ENCODE peak calls at places on chromosomes 13 and 19, in nine cellular contexts. One of them, this sample, is unnamed.

GRCh38 chr19:18833141-18833476 is 1.4 kb downstream of the UPF1 start:
- DNase-seq in GM20000: no peak
- DNase-seq in NCI-H460: no peak
- DNase-seq in EL: no peak
- DNase-seq in choroid plexus epithelial cell: no peak
- DNase-seq in stimulated activated CD8-positive, alpha-beta memory T cell treated with anti-CD3 and anti-CD28 coated beads, Interleukin-4, amount 100 ng/mL, for 24 hours: no peak
- DNase-seq in HTR-8/SVneo: no peak
- DNase-seq in activated B cell treated with CpG ODN at 0.5 μM for 24 hours: no peak
- DNase-seq in skeletal muscle cell: no peak
- DNase-seq in this sample: no peak

GRCh38 chr19:34120846-34121639 is 51.3 kb upstream of the LSM14A start:
- DNase-seq in EL: peak; percentile 58
- DNase-seq in GM20000: peak; percentile 72
- DNase-seq in stimulated activated CD8-positive, alpha-beta memory T cell treated with anti-CD3 and anti-CD28 coated beads, Interleukin-4, amount 100 ng/mL, for 24 hours: peak; percentile 31
- DNase-seq in activated B cell treated with CpG ODN at 0.5 μM for 24 hours: no peak
- DNase-seq in choroid plexus epithelial cell: peak; percentile 79
- DNase-seq in HTR-8/SVneo: peak; percentile 52
- DNase-seq in skeletal muscle cell: peak; percentile 6
- DNase-seq in NCI-H460: peak; percentile 15
- DNase-seq in this sample: no peak

GRCh38 chr19:52936151-52936957 is 13.1 kb upstream of the ZNF888 start:
- DNase-seq in stimulated activated CD8-positive, alpha-beta memory T cell treated with anti-CD3 and anti-CD28 coated beads, Interleukin-4, amount 100 ng/mL, for 24 hours: no peak
- DNase-seq in HTR-8/SVneo: no peak
- DNase-seq in NCI-H460: no peak
- DNase-seq in choroid plexus epithelial cell: no peak
- DNase-seq in skeletal muscle cell: no peak
- DNase-seq in EL: no peak
- DNase-seq in GM20000: peak; percentile 14
- DNase-seq in activated B cell treated with CpG ODN at 0.5 μM for 24 hours: no peak
- DNase-seq in this sample: no peak

GRCh38 chr19:4556574-4557185 is 2.8 kb downstream of the SEMA6B start:
- DNase-seq in skeletal muscle cell: no peak
- DNase-seq in NCI-H460: peak; percentile 38
- DNase-seq in EL: peak; percentile 53
- DNase-seq in choroid plexus epithelial cell: no peak
- DNase-seq in GM20000: no peak
- DNase-seq in HTR-8/SVneo: no peak
- DNase-seq in stimulated activated CD8-positive, alpha-beta memory T cell treated with anti-CD3 and anti-CD28 coated beads, Interleukin-4, amount 100 ng/mL, for 24 hours: no peak
- DNase-seq in activated B cell treated with CpG ODN at 0.5 μM for 24 hours: no peak
- DNase-seq in this sample: peak; percentile 38

GRCh38 chr19:33953023-33953422 is 156.4 kb downstream of the KCTD15 start:
- DNase-seq in EL: no peak
- DNase-seq in activated B cell treated with CpG ODN at 0.5 μM for 24 hours: no peak
- DNase-seq in GM20000: no peak
- DNase-seq in stimulated activated CD8-positive, alpha-beta memory T cell treated with anti-CD3 and anti-CD28 coated beads, Interleukin-4, amount 100 ng/mL, for 24 hours: no peak
- DNase-seq in NCI-H460: no peak
- DNase-seq in HTR-8/SVneo: no peak
- DNase-seq in choroid plexus epithelial cell: peak; percentile 35
- DNase-seq in skeletal muscle cell: no peak
- DNase-seq in this sample: no peak

GRCh38 chr13:102240110-102240509 is 161.7 kb downstream of the FGF14 start:
- DNase-seq in NCI-H460: no peak
- DNase-seq in choroid plexus epithelial cell: no peak
- DNase-seq in EL: no peak
- DNase-seq in activated B cell treated with CpG ODN at 0.5 μM for 24 hours: no peak
- DNase-seq in stimulated activated CD8-positive, alpha-beta memory T cell treated with anti-CD3 and anti-CD28 coated beads, Interleukin-4, amount 100 ng/mL, for 24 hours: no peak
- DNase-seq in HTR-8/SVneo: no peak
- DNase-seq in GM20000: no peak
- DNase-seq in skeletal muscle cell: no peak
- DNase-seq in this sample: no peak

GRCh38 chr19:56087647-56088346 is 33.3 kb downstream of the ZNF787 start:
- DNase-seq in NCI-H460: no peak
- DNase-seq in stimulated activated CD8-positive, alpha-beta memory T cell treated with anti-CD3 and anti-CD28 coated beads, Interleukin-4, amount 100 ng/mL, for 24 hours: no peak
- DNase-seq in GM20000: no peak
- DNase-seq in HTR-8/SVneo: no peak
- DNase-seq in activated B cell treated with CpG ODN at 0.5 μM for 24 hours: no peak
- DNase-seq in choroid plexus epithelial cell: no peak
- DNase-seq in EL: no peak
- DNase-seq in skeletal muscle cell: no peak
- DNase-seq in this sample: no peak

GRCh38 chr13:77833331-77833863 is 85.2 kb downstream of the EDNRB start:
- DNase-seq in choroid plexus epithelial cell: peak; percentile 65
- DNase-seq in HTR-8/SVneo: no peak
- DNase-seq in GM20000: no peak
- DNase-seq in NCI-H460: no peak
- DNase-seq in skeletal muscle cell: peak; percentile 81
- DNase-seq in activated B cell treated with CpG ODN at 0.5 μM for 24 hours: no peak
- DNase-seq in EL: no peak
- DNase-seq in stimulated activated CD8-positive, alpha-beta memory T cell treated with anti-CD3 and anti-CD28 coated beads, Interleukin-4, amount 100 ng/mL, for 24 hours: no peak
- DNase-seq in this sample: no peak

GRCh38 chr19:47778954-47779351 is 450 bp downstream of the SELENOW start:
- DNase-seq in NCI-H460: no peak
- DNase-seq in choroid plexus epithelial cell: peak; percentile 21
- DNase-seq in stimulated activated CD8-positive, alpha-beta memory T cell treated with anti-CD3 and anti-CD28 coated beads, Interleukin-4, amount 100 ng/mL, for 24 hours: no peak
- DNase-seq in skeletal muscle cell: no peak
- DNase-seq in EL: no peak
- DNase-seq in activated B cell treated with CpG ODN at 0.5 μM for 24 hours: no peak
- DNase-seq in GM20000: no peak
- DNase-seq in HTR-8/SVneo: no peak
- DNase-seq in this sample: no peak

GRCh38 chr13:96214804-96215445 is 125.0 kb downstream of the HS6ST3 start:
- DNase-seq in skeletal muscle cell: no peak
- DNase-seq in choroid plexus epithelial cell: no peak
- DNase-seq in activated B cell treated with CpG ODN at 0.5 μM for 24 hours: no peak
- DNase-seq in stimulated activated CD8-positive, alpha-beta memory T cell treated with anti-CD3 and anti-CD28 coated beads, Interleukin-4, amount 100 ng/mL, for 24 hours: no peak
- DNase-seq in HTR-8/SVneo: no peak
- DNase-seq in GM20000: no peak
- DNase-seq in EL: no peak
- DNase-seq in NCI-H460: no peak
- DNase-seq in this sample: no peak

GRCh38 chr19:39833464-39834286 is at the start of gene DYRK1B:
- DNase-seq in EL: peak; percentile 95
- DNase-seq in NCI-H460: no peak
- DNase-seq in HTR-8/SVneo: peak; percentile 98
- DNase-seq in activated B cell treated with CpG ODN at 0.5 μM for 24 hours: peak; percentile 90
- DNase-seq in GM20000: peak; percentile 98
- DNase-seq in choroid plexus epithelial cell: peak; percentile 99
- DNase-seq in stimulated activated CD8-positive, alpha-beta memory T cell treated with anti-CD3 and anti-CD28 coated beads, Interleukin-4, amount 100 ng/mL, for 24 hours: peak; percentile 95
- DNase-seq in skeletal muscle cell: peak; percentile 92
- DNase-seq in this sample: peak; percentile 94

GRCh38 chr13:83879431-83880171 is 2.7 kb downstream of the SLITRK1 start:
- DNase-seq in GM20000: no peak
- DNase-seq in stimulated activated CD8-positive, alpha-beta memory T cell treated with anti-CD3 and anti-CD28 coated beads, Interleukin-4, amount 100 ng/mL, for 24 hours: no peak
- DNase-seq in EL: peak; percentile 55
- DNase-seq in skeletal muscle cell: no peak
- DNase-seq in NCI-H460: no peak
- DNase-seq in activated B cell treated with CpG ODN at 0.5 μM for 24 hours: no peak
- DNase-seq in choroid plexus epithelial cell: no peak
- DNase-seq in HTR-8/SVneo: no peak
- DNase-seq in this sample: no peak

GRCh38 chr13:113502686-113503085 is 12.2 kb upstream of the DCUN1D2 start:
- DNase-seq in NCI-H460: no peak
- DNase-seq in skeletal muscle cell: no peak
- DNase-seq in EL: no peak
- DNase-seq in choroid plexus epithelial cell: no peak
- DNase-seq in HTR-8/SVneo: no peak
- DNase-seq in GM20000: no peak
- DNase-seq in stimulated activated CD8-positive, alpha-beta memory T cell treated with anti-CD3 and anti-CD28 coated beads, Interleukin-4, amount 100 ng/mL, for 24 hours: no peak
- DNase-seq in activated B cell treated with CpG ODN at 0.5 μM for 24 hours: no peak
- DNase-seq in this sample: no peak

GRCh38 chr13:37289212-37289935 is 183.9 kb upstream of the CSNK1A1L start:
- DNase-seq in EL: no peak
- DNase-seq in GM20000: no peak
- DNase-seq in NCI-H460: no peak
- DNase-seq in activated B cell treated with CpG ODN at 0.5 μM for 24 hours: no peak
- DNase-seq in stimulated activated CD8-positive, alpha-beta memory T cell treated with anti-CD3 and anti-CD28 coated beads, Interleukin-4, amount 100 ng/mL, for 24 hours: no peak
- DNase-seq in choroid plexus epithelial cell: no peak
- DNase-seq in HTR-8/SVneo: no peak
- DNase-seq in skeletal muscle cell: no peak
- DNase-seq in this sample: no peak

GRCh38 chr19:40284501-40285352 is at the start of gene AKT2:
- DNase-seq in activated B cell treated with CpG ODN at 0.5 μM for 24 hours: peak; percentile 82
- DNase-seq in EL: peak; percentile 54
- DNase-seq in GM20000: peak; percentile 81
- DNase-seq in HTR-8/SVneo: peak; percentile 55
- DNase-seq in stimulated activated CD8-positive, alpha-beta memory T cell treated with anti-CD3 and anti-CD28 coated beads, Interleukin-4, amount 100 ng/mL, for 24 hours: peak; percentile 69
- DNase-seq in skeletal muscle cell: no peak
- DNase-seq in NCI-H460: no peak
- DNase-seq in choroid plexus epithelial cell: peak; percentile 72
- DNase-seq in this sample: peak; percentile 7

GRCh38 chr19:32313866-32314265 is 31.5 kb upstream of the ZNF507 start:
- DNase-seq in EL: no peak
- DNase-seq in choroid plexus epithelial cell: no peak
- DNase-seq in HTR-8/SVneo: no peak
- DNase-seq in GM20000: no peak
- DNase-seq in NCI-H460: no peak
- DNase-seq in activated B cell treated with CpG ODN at 0.5 μM for 24 hours: no peak
- DNase-seq in skeletal muscle cell: no peak
- DNase-seq in stimulated activated CD8-positive, alpha-beta memory T cell treated with anti-CD3 and anti-CD28 coated beads, Interleukin-4, amount 100 ng/mL, for 24 hours: no peak
- DNase-seq in this sample: no peak

GRCh38 chr13:48891586-48891985 is 84.1 kb upstream of the FNDC3A start:
- DNase-seq in HTR-8/SVneo: no peak
- DNase-seq in GM20000: no peak
- DNase-seq in stimulated activated CD8-positive, alpha-beta memory T cell treated with anti-CD3 and anti-CD28 coated beads, Interleukin-4, amount 100 ng/mL, for 24 hours: no peak
- DNase-seq in NCI-H460: no peak
- DNase-seq in skeletal muscle cell: peak; percentile 80
- DNase-seq in choroid plexus epithelial cell: peak; percentile 77
- DNase-seq in activated B cell treated with CpG ODN at 0.5 μM for 24 hours: no peak
- DNase-seq in EL: peak; percentile 80
- DNase-seq in this sample: peak; percentile 72

GRCh38 chr13:97369269-97369893 is 64.6 kb upstream of the RAP2A start:
- DNase-seq in EL: peak; percentile 33
- DNase-seq in choroid plexus epithelial cell: peak; percentile 48
- DNase-seq in HTR-8/SVneo: no peak
- DNase-seq in NCI-H460: no peak
- DNase-seq in stimulated activated CD8-positive, alpha-beta memory T cell treated with anti-CD3 and anti-CD28 coated beads, Interleukin-4, amount 100 ng/mL, for 24 hours: no peak
- DNase-seq in GM20000: peak; percentile 46
- DNase-seq in activated B cell treated with CpG ODN at 0.5 μM for 24 hours: no peak
- DNase-seq in skeletal muscle cell: no peak
- DNase-seq in this sample: no peak

GRCh38 chr13:112903606-112904195 is 65.3 kb upstream of the MCF2L start:
- DNase-seq in NCI-H460: no peak
- DNase-seq in activated B cell treated with CpG ODN at 0.5 μM for 24 hours: no peak
- DNase-seq in HTR-8/SVneo: no peak
- DNase-seq in choroid plexus epithelial cell: no peak
- DNase-seq in EL: no peak
- DNase-seq in stimulated activated CD8-positive, alpha-beta memory T cell treated with anti-CD3 and anti-CD28 coated beads, Interleukin-4, amount 100 ng/mL, for 24 hours: no peak
- DNase-seq in skeletal muscle cell: no peak
- DNase-seq in GM20000: no peak
- DNase-seq in this sample: no peak

GRCh38 chr19:12985049-12985776 is 10.1 kb upstream of the NFIX start:
- DNase-seq in stimulated activated CD8-positive, alpha-beta memory T cell treated with anti-CD3 and anti-CD28 coated beads, Interleukin-4, amount 100 ng/mL, for 24 hours: peak; percentile 12
- DNase-seq in GM20000: no peak
- DNase-seq in skeletal muscle cell: peak; percentile 44
- DNase-seq in choroid plexus epithelial cell: peak; percentile 50
- DNase-seq in EL: peak; percentile 20
- DNase-seq in HTR-8/SVneo: no peak
- DNase-seq in activated B cell treated with CpG ODN at 0.5 μM for 24 hours: no peak
- DNase-seq in NCI-H460: peak; percentile 14
- DNase-seq in this sample: no peak

GRCh38 chr19:31334849-31335624 is 14.2 kb downstream of the TSHZ3 start:
- DNase-seq in EL: peak; percentile 20
- DNase-seq in choroid plexus epithelial cell: peak; percentile 65
- DNase-seq in activated B cell treated with CpG ODN at 0.5 μM for 24 hours: no peak
- DNase-seq in GM20000: no peak
- DNase-seq in skeletal muscle cell: no peak
- DNase-seq in stimulated activated CD8-positive, alpha-beta memory T cell treated with anti-CD3 and anti-CD28 coated beads, Interleukin-4, amount 100 ng/mL, for 24 hours: no peak
- DNase-seq in NCI-H460: no peak
- DNase-seq in HTR-8/SVneo: no peak
- DNase-seq in this sample: peak; percentile 53

GRCh38 chr19:15369594-15369891 is 10.0 kb downstream of the AKAP8 start:
- DNase-seq in HTR-8/SVneo: no peak
- DNase-seq in GM20000: peak; percentile 23
- DNase-seq in activated B cell treated with CpG ODN at 0.5 μM for 24 hours: no peak
- DNase-seq in NCI-H460: no peak
- DNase-seq in EL: no peak
- DNase-seq in skeletal muscle cell: no peak
- DNase-seq in stimulated activated CD8-positive, alpha-beta memory T cell treated with anti-CD3 and anti-CD28 coated beads, Interleukin-4, amount 100 ng/mL, for 24 hours: no peak
- DNase-seq in choroid plexus epithelial cell: no peak
- DNase-seq in this sample: no peak

GRCh38 chr13:30762643-30763042 is 27.3 kb downstream of the ALOX5AP start:
- DNase-seq in choroid plexus epithelial cell: peak; percentile 29
- DNase-seq in activated B cell treated with CpG ODN at 0.5 μM for 24 hours: no peak
- DNase-seq in HTR-8/SVneo: no peak
- DNase-seq in EL: no peak
- DNase-seq in NCI-H460: no peak
- DNase-seq in stimulated activated CD8-positive, alpha-beta memory T cell treated with anti-CD3 and anti-CD28 coated beads, Interleukin-4, amount 100 ng/mL, for 24 hours: no peak
- DNase-seq in GM20000: no peak
- DNase-seq in skeletal muscle cell: no peak
- DNase-seq in this sample: peak; percentile 51

GRCh38 chr19:9324584-9324962 is 594 bp downstream of the ZNF559 start:
- DNase-seq in HTR-8/SVneo: no peak
- DNase-seq in skeletal muscle cell: no peak
- DNase-seq in GM20000: peak; percentile 16
- DNase-seq in choroid plexus epithelial cell: peak; percentile 2
- DNase-seq in EL: no peak
- DNase-seq in NCI-H460: no peak
- DNase-seq in activated B cell treated with CpG ODN at 0.5 μM for 24 hours: no peak
- DNase-seq in stimulated activated CD8-positive, alpha-beta memory T cell treated with anti-CD3 and anti-CD28 coated beads, Interleukin-4, amount 100 ng/mL, for 24 hours: no peak
- DNase-seq in this sample: no peak